ENCODE peak calls at places on chromosomes 16 and 17, in six cellular contexts. H is osteocyte, B is Calu3, A is chondrocyte, Y is astrocyte of the spinal cord, I is IMR-90. C is an unnamed sample.

GRCh38 chr16:67672739-67673662 is 6.4 kb downstream of the C16orf86 start:
- DNase-seq in H (no peak), B (peak), A (no peak), Y (peak), I (peak), C (no peak)

GRCh38 chr17:63246344-63246743 is 199.8 kb downstream of the CYB561 start:
- DNase-seq in H (no peak), B (no peak), A (no peak), Y (no peak), I (peak), C (no peak)

GRCh38 chr17:2688351-2689342 is 22.9 kb downstream of the CLUH start:
- DNase-seq in H (peak), B (no peak), A (peak), Y (peak), I (no peak), C (no peak)

GRCh38 chr17:49821916-49822315 is 26.0 kb downstream of the TAC4 start:
- DNase-seq in H (no peak), B (peak), A (no peak), Y (no peak), I (no peak), C (no peak)

GRCh38 chr16:86404678-86405077 is 105.6 kb upstream of the FOXF1 start:
- DNase-seq in H (no peak), B (no peak), A (no peak), Y (no peak), I (no peak), C (no peak)

GRCh38 chr17:63653018-63653417 is 30.8 kb downstream of the MAP3K3 start:
- DNase-seq in H (no peak), B (no peak), A (no peak), Y (no peak), I (no peak), C (no peak)

GRCh38 chr17:66373944-66374817 is 71.8 kb downstream of the PRKCA start:
- DNase-seq in H (no peak), B (peak), A (no peak), Y (no peak), I (no peak), C (no peak)

GRCh38 chr17:17206149-17206912 is at the start of gene PLD6:
- DNase-seq in H (no peak), B (peak), A (no peak), Y (peak), I (peak), C (no peak)

GRCh38 chr16:81435567-81435966 is 9.0 kb upstream of the CMIP start:
- DNase-seq in H (no peak), B (no peak), A (no peak), Y (no peak), I (no peak), C (no peak)

GRCh38 chr16:58481226-58481869 is 18.6 kb upstream of the NDRG4 start:
- DNase-seq in H (no peak), B (no peak), A (peak), Y (no peak), I (no peak), C (no peak)

GRCh38 chr16:66899310-66899944 is 19.1 kb downstream of the PDP2 start:
- DNase-seq in H (no peak), B (no peak), A (peak), Y (no peak), I (peak), C (no peak)

GRCh38 chr17:60770946-60771422 is 93.3 kb downstream of the BCAS3 start:
- DNase-seq in H (no peak), B (no peak), A (no peak), Y (no peak), I (no peak), C (no peak)

DNA sequence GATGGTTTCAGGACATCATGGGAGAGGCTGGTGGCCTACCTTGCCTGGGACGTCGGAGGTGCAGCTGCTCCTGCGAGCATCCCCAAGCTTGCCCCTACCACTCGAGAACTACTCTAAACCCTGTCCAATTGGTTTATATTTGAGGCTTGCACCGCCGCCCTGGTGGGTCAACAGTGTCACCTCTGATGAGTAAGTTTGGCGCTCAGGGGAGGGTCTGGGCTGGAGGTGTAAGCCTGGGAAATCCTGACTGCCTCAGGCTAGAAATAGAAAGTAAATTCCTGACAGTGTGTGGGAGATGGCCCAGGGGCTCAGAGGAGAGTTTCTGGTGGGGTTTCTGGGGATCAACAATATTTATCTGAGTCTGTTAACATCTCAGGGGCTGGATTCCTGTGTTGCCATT is 48.2 kb downstream of the CCDC42 start:
- DNase-seq in H (no peak), B (no peak), A (no peak), Y (peak), I (peak), C (no peak)
- TF ChIP-seq CTCF in H (no peak), B (no peak), A (no peak), Y (no peak), I (no peak), C (peak)

GRCh38 chr16:30972872-30973271 is 12.1 kb upstream of the HSD3B7 start:
- DNase-seq in H (no peak), B (no peak), A (no peak), Y (peak), I (peak), C (no peak)
- TF ChIP-seq CTCF in H (peak), B (no peak), A (peak), Y (peak), I (peak), C (peak)

DNA sequence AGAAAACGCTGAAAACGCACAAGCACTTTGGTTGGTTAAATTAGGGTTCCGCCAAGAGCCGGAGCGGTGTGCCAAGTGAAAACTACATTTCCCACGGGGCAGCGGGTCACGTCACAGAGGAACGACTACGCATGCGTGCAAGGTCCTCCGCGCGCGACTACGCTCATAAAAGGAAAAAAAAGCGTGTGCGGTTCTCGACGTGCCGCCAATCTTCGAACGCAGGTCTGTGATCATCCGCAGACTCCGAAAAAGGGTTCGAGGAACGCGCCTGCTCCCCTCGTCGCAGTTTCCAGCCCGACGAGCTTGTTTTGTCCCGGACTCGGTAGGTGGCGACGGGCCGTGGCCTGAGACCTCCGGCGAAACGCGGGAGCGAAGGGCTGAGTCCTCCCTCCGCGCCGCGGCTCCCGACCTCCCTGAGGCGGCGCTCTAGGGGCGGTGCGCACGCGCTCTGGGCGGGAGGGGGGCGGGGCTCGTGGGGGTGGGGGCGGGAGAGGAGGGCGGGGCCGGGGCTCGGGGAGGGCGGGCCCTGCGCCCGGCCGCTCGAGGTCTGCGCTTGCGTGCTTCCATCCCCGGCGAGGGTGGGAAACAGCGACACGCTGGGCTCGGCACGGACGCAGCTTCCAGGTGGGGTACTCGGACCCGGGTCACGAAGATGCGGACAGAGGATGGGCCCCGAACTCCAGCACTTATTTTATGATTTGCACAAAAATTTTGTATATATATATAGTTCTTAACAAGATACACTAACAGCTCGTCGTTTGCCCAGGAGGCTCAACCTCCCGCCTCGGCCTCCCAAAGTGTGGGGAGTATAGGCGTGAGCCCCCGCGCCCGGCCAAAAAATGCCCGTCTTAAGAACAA is at the start of gene SGF29:
- DNase-seq in H (peak), B (peak), A (peak), Y (peak), I (peak), C (peak)
- TF ChIP-seq CTCF in H (peak), B (no peak), A (peak), Y (peak), I (peak), C (peak)

GRCh38 chr16:29784901-29785500 is 5.5 kb upstream of the KIF22 start:
- DNase-seq in H (no peak), B (peak), A (peak), Y (peak), I (peak), C (peak)
- TF ChIP-seq CTCF in H (peak), B (peak), A (peak), Y (peak), I (peak), C (peak)

DNA sequence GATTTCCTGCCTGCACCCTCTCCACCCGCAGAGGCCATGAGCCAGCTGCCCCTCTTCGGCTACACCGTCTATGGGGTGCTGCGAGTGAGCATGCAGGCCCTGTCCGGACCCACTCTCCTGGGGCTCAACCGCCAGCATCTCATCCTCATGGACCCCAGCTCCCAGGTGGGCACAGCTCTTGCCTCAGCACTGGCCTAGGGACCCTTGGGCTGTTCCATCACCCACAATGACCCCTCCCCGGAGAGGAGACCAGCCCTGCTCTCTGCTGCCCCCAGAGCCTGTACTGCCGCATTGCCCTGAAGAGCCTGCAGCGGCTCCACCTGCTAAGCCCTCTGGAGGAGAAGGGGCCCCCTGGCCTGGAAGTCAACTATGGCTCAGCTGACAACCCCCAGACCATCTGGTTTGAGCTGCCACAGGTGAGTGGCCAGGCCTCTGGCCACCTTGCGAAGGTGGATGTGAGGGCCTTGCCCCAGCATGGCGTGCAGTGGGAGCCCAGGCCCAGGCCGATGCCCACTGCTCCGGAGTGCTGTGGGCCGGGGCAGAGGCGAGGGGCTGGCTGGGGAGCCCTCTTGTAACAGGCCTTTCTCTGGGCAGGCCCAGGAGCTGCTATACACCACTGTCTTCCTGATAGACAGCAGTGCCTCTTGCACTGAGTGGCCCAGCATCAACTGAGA is 7.3 kb upstream of the SMIM5 start:
- DNase-seq in H (no peak), B (peak), A (no peak), Y (no peak), I (peak), C (no peak)
- TF ChIP-seq CTCF in H (peak), B (peak), A (peak), Y (peak), I (peak), C (peak)

GRCh38 chr17:43906951-43907424 is 348 bp downstream of the MPP2 start:
- DNase-seq in H (no peak), B (no peak), A (no peak), Y (no peak), I (no peak), C (no peak)
- TF ChIP-seq CTCF in H (no peak), B (no peak), A (no peak), Y (no peak), I (no peak), C (no peak)

DNA sequence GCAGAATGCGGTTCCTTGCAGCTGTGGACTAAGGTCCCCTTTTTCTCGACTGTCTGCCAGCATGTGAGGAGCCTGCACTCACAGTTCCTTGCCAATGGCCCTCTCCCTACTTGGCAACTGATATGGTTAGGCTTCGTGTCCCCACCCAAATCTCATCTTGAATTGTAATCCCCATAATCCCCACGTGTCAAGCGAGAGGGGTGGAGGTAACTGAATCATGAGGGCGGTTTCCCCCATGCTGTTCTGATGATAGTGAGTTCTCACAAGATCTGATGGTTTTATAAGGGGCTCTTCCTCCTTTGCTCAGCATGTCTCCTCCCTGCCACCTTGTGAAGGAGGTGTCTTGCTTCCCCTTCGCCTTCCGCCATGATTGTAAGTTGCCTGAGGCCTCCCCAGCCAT is 19.9 kb downstream of the CIAPIN1 start:
- DNase-seq in H (no peak), B (no peak), A (no peak), Y (no peak), I (no peak), C (no peak)
- TF ChIP-seq CTCF in H (no peak), B (no peak), A (no peak), Y (no peak), I (no peak), C (no peak)

GRCh38 chr17:1144139-1144538 is 35.6 kb downstream of the ABR start:
- DNase-seq in H (no peak), B (no peak), A (no peak), Y (no peak), I (no peak), C (no peak)

GRCh38 chr17:1146551-1147265 is 33.1 kb downstream of the ABR start:
- DNase-seq in H (no peak), B (no peak), A (no peak), Y (no peak), I (no peak), C (no peak)

GRCh38 chr17:1145311-1145986 is 34.3 kb downstream of the ABR start:
- DNase-seq in H (no peak), B (no peak), A (no peak), Y (no peak), I (no peak), C (no peak)

GRCh38 chr17:1143573-1143972 is 36.2 kb downstream of the ABR start:
- DNase-seq in H (no peak), B (no peak), A (no peak), Y (peak), I (peak), C (no peak)

GRCh38 chr17:1142503-1143095 is 37.2 kb downstream of the ABR start:
- DNase-seq in H (no peak), B (no peak), A (no peak), Y (no peak), I (no peak), C (no peak)
- TF ChIP-seq CTCF in H (no peak), B (no peak), A (no peak), Y (no peak), I (no peak), C (no peak)